ENCODE peak calls at places on chromosomes 12 and 14, in five cellular contexts. H, N, S, C and M are unnamed samples.

GRCh38 chr12:13478650-13479181 is 282.2 kb downstream of the EMP1 start:
- DNase-seq in C (no peak), N (no peak), S (no peak), H (no peak), M (no peak)

GRCh38 chr14:26008290-26008689 is 589.5 kb downstream of the NOVA1 start:
- DNase-seq in C (no peak), S (peak; percentile 54), H (peak; percentile 15), N (no peak), M (no peak)

GRCh38 chr12:77995436-77996167 is 164.9 kb downstream of the NAV3 start:
- DNase-seq in H (no peak), C (no peak), S (no peak), N (no peak), M (peak; percentile 74)

GRCh38 chr12:62730649-62731377 is 204.1 kb downstream of the PPM1H start:
- DNase-seq in C (no peak), S (no peak), N (no peak), H (no peak), M (peak; percentile 59)

GRCh38 chr12:131704509-131704908 is 6.4 kb upstream of the SFSWAP start:
- DNase-seq in H (no peak), N (no peak), S (no peak), C (no peak), M (no peak)

GRCh38 chr12:94092516-94093241 is 55.7 kb upstream of the PLXNC1 start:
- DNase-seq in H (no peak), S (no peak), N (no peak), C (peak; percentile 74), M (no peak)

GRCh38 chr14:78829274-78829673 is 659.1 kb downstream of the NRXN3 start:
- DNase-seq in C (no peak), N (no peak), H (no peak), S (no peak), M (no peak)

GRCh38 chr14:54577977-54578376 is 11.0 kb downstream of the SAMD4A start:
- DNase-seq in N (no peak), C (no peak), H (no peak), S (no peak), M (peak; percentile 54)

GRCh38 chr14:94701854-94702370 is 68.0 kb downstream of the GSC start:
- DNase-seq in H (no peak), S (no peak), N (no peak), C (no peak), M (no peak)

GRCh38 chr14:49485290-49485689 is 100.9 kb downstream of the RPS29 start:
- DNase-seq in N (no peak), C (no peak), H (no peak), S (no peak), M (no peak)

GRCh38 chr12:127507336-127507735 is 759.6 kb upstream of the TMEM132C start:
- DNase-seq in H (no peak), C (no peak), S (no peak), N (no peak), M (no peak)

DNA sequence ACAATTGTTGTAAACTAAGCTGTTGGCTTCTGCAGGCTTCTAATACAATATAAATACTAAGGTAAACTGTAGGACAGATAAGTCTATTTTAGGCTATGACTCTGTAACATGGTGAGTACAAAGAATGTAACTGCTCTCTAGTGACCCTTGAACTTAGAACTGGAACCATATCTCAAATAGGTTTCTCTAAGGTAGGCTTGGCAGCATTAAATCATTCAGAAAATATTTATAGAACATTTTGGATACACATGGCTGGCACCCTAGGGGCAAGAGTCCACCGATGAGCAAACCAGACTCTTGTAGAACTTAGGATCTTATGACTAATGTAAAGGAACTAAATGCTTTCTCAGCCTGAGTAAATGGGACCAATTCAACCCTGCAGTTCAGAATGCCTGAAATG is 19.4 kb upstream of the SLC25A3 start:
- DNase-seq in H (no peak), C (no peak), N (no peak), S (no peak), M (no peak)
- H2AK5ac ChIP-seq in H (no peak overlapping the region), C (no peak overlapping the region), N (no peak overlapping the region), S (no peak overlapping the region), M (no peak overlapping the region)

GRCh38 chr14:97486601-97487120 is 689.5 kb downstream of the VRK1 start:
- DNase-seq in C (no peak), N (no peak), S (no peak), H (no peak), M (no peak)

GRCh38 chr14:97490521-97491070 is 693.4 kb downstream of the VRK1 start:
- DNase-seq in C (no peak), S (no peak), H (no peak), N (no peak), M (no peak)

GRCh38 chr14:97489750-97490149 is 692.6 kb downstream of the VRK1 start:
- DNase-seq in N (no peak), S (no peak), H (no peak), C (no peak), M (no peak)

GRCh38 chr14:97485172-97485571 is 688.0 kb downstream of the VRK1 start:
- DNase-seq in S (no peak), C (no peak), N (no peak), H (no peak), M (no peak)
- H2BK5ac ChIP-seq in S (no peak overlapping the region), C (no peak overlapping the region), N (no peak overlapping the region), H (no peak overlapping the region), M (no peak overlapping the region)

GRCh38 chr14:100688598-100689499 is 37.8 kb upstream of the DLK1 start:
- DNase-seq in S (no peak), N (no peak), C (no peak), H (no peak), M (peak; percentile 82)
- H2BK12ac ChIP-seq in S (no peak overlapping the region), N (peak overlapping the region; percentile 96), C (peak overlapping the region; percentile 58), H (peak overlapping the region; percentile 94), M (peak overlapping the region; percentile 100)

DNA sequence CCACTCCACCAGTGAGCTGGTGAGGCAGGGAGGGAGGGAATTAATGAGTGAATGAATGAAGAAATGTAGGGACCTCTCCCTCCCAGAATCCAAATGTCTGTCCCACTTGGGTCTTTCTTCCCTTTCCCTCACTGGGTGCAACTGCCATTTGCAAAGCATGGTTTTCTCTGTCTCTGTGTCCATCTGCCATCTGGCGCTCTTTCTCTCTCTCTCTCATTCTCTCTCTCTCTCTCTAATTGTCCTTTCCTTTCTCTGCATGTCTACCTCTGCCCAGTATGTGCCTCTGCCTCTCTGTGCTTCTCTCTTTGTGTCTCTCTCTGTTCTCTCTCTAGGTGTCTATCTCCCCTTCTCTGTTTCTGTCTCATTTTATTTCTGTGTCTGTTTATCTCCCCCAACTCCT is 102.7 kb downstream of the CMKLR1 start:
- DNase-seq in H (no peak), S (no peak), C (no peak), N (no peak), M (no peak)
- H2AK5ac ChIP-seq in H (peak overlapping the region; percentile 34), S (no peak overlapping the region), C (no peak overlapping the region), N (no peak overlapping the region), M (no peak overlapping the region)

GRCh38 chr14:22982477-22983245 is at the start of gene AJUBA:
- DNase-seq in H (no peak), N (peak; percentile 93), S (peak; percentile 88), C (peak; percentile 81), M (peak; percentile 97)
- H2BK5ac ChIP-seq in H (peak within 1 kb of the TSS; percentile 30), N (peak within 1 kb of the TSS; percentile 97), S (peak within 1 kb of the TSS; percentile 27), C (peak within 1 kb of the TSS; percentile 92), M (peak within 1 kb of the TSS; percentile 97)

GRCh38 chr12:101305226-101305779 is 25.4 kb downstream of the UTP20 start:
- DNase-seq in S (no peak), C (no peak), H (no peak), N (no peak), M (no peak)
- H2BK12ac ChIP-seq in S (no peak overlapping the region), C (no peak overlapping the region), H (no peak overlapping the region), N (no peak overlapping the region), M (no peak overlapping the region)

GRCh38 chr12:93078577-93078976 is 149.5 kb upstream of the EEA1 start:
- DNase-seq in S (no peak), N (no peak), C (no peak), H (no peak), M (no peak)
- H2AK5ac ChIP-seq in S (no peak overlapping the region), N (no peak overlapping the region), C (no peak overlapping the region), H (no peak overlapping the region), M (no peak overlapping the region)

GRCh38 chr12:57176846-57177245 is 29.4 kb upstream of the LRP1-AS start:
- DNase-seq in C (no peak), S (no peak), H (no peak), N (no peak), M (no peak)
- H2BK5ac ChIP-seq in C (no peak overlapping the region), S (no peak overlapping the region), H (no peak overlapping the region), N (peak overlapping the region; percentile 15), M (no peak overlapping the region)

DNA sequence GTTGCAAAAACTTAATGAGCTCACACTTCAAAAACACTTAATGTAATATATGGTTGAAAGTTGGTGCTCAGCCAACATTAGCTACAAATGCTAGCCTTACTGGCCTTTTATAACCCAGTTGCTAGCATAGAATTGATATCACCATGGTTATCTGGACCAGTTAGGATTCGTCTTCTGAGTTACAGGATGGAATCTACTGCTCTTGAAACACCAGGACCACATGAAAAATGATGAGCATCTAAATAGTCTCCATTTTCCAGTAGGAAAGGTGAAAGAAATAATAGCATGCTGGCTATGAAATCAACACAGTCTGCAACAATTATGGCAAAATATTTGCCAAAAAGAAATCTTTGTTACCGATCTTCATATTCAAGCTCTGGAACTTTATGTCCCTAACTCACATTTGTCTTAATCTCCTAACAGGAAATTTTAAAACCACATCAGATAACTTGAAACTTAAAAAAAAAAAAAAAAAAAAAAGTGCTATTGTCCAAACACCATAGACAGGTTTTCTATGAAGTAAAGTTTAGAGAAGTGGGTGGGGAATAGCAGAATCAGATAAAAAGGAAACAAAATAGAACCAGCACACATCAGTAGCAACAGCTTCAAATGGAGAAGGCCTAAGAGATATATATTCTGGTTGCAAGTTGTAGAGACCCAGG is 12.6 kb upstream of the CD69 start:
- DNase-seq in S (no peak), H (no peak), C (no peak), N (no peak), M (no peak)
- H2BK12ac ChIP-seq in S (no peak overlapping the region), H (no peak overlapping the region), C (no peak overlapping the region), N (no peak overlapping the region), M (no peak overlapping the region)